ENCODE peak calls at places on chromosomes 13 and 19, in eight cellular contexts. M, X, U, I, N, E, A and J are unnamed samples.

GRCh38 chr19:3372413-3372812 is 6.0 kb downstream of the NFIC start:
- DNase-seq in M (no peak), X (no peak), I (no peak), A (no peak), N (no peak), U (no peak), E (no peak), J (no peak)

GRCh38 chr13:70253411-70253810 is 145.2 kb upstream of the KLHL1 start:
- DNase-seq in E (no peak), M (no peak), I (no peak), A (no peak), N (no peak), X (no peak), U (no peak), J (no peak)

GRCh38 chr13:94369862-94370491 is 109.5 kb downstream of the DCT start:
- DNase-seq in N (no peak), E (no peak), X (no peak), M (peak; percentile 71), U (no peak), A (no peak), I (no peak), J (peak; percentile 18)

GRCh38 chr19:13031917-13032623 is 36.8 kb downstream of the NFIX start:
- DNase-seq in E (peak; percentile 60), X (peak; percentile 43), I (no peak), N (peak; percentile 46), A (peak; percentile 62), M (peak; percentile 32), U (no peak), J (no peak)

GRCh38 chr13:95254341-95254740 is 46.9 kb downstream of the ABCC4 start:
- DNase-seq in X (no peak), N (no peak), E (no peak), A (no peak), U (no peak), M (no peak), I (no peak), J (no peak)

GRCh38 chr13:98976941-98977340 is 923 bp downstream of the DOCK9 start:
- DNase-seq in E (no peak), I (no peak), A (peak; percentile 54), M (peak; percentile 45), N (no peak), U (no peak), X (peak; percentile 41), J (peak; percentile 23)

GRCh38 chr13:91056746-91057145 is 290.7 kb upstream of the MIR17HG start:
- DNase-seq in U (peak; percentile 57), I (no peak), E (no peak), M (no peak), X (no peak), N (no peak), A (no peak), J (no peak)

GRCh38 chr19:4066176-4066606 is 508 bp downstream of the ZBTB7A start:
- DNase-seq in I (peak; percentile 85), A (no peak), E (peak; percentile 67), M (no peak), N (no peak), X (no peak), U (no peak), J (no peak)

GRCh38 chr19:10365518-10365917 is 14.9 kb downstream of the TYK2 start:
- DNase-seq in M (no peak), N (no peak), U (no peak), E (no peak), A (no peak), X (no peak), I (no peak), J (no peak)

GRCh38 chr19:38699027-38699346 is 45.3 kb downstream of the CAPN12 start:
- DNase-seq in U (no peak), N (no peak), A (no peak), X (no peak), E (no peak), I (no peak), M (no peak), J (no peak)

GRCh38 chr19:14404322-14404721 is 14.8 kb downstream of the DDX39A start:
- DNase-seq in A (no peak), M (no peak), U (no peak), I (no peak), E (no peak), N (no peak), X (no peak), J (no peak)

GRCh38 chr19:44741841-44742352 is 6.6 kb upstream of the BCL3 start:
- DNase-seq in M (peak; percentile 100), I (peak; percentile 98), N (peak; percentile 98), E (peak; percentile 98), X (peak; percentile 98), A (peak; percentile 100), U (no peak), J (peak; percentile 100)

GRCh38 chr19:30393046-30393445 is 20.9 kb downstream of the ZNF536 start:
- DNase-seq in M (no peak), U (no peak), I (no peak), E (no peak), X (no peak), A (peak; percentile 61), N (no peak), J (no peak)

GRCh38 chr13:97018029-97018819 is 23.9 kb upstream of the OXGR1 start:
- DNase-seq in M (peak; percentile 75), A (peak; percentile 58), X (peak; percentile 69), E (no peak), N (peak; percentile 41), I (no peak), U (no peak), J (peak; percentile 65)

GRCh38 chr13:89943139-89943538 is 1404.3 kb upstream of the MIR17HG start:
- DNase-seq in A (no peak), X (no peak), M (no peak), U (no peak), E (no peak), N (no peak), I (no peak), J (no peak)

GRCh38 chr19:41323023-41323422 is 13.1 kb downstream of the CCDC97 start:
- DNase-seq in X (peak; percentile 79), M (peak; percentile 79), E (peak; percentile 58), I (peak; percentile 84), A (peak; percentile 64), U (no peak), N (no peak), J (peak; percentile 96)

GRCh38 chr13:30027569-30028455 is 177.4 kb upstream of the UBL3 start:
- DNase-seq in X (peak; percentile 75), M (no peak), A (no peak), N (no peak), I (no peak), U (no peak), E (no peak), J (no peak)

GRCh38 chr13:44108345-44108858 is 228.7 kb downstream of the LACC1 start:
- DNase-seq in A (no peak), M (no peak), I (no peak), U (no peak), N (no peak), X (no peak), E (no peak), J (no peak)

DNA sequence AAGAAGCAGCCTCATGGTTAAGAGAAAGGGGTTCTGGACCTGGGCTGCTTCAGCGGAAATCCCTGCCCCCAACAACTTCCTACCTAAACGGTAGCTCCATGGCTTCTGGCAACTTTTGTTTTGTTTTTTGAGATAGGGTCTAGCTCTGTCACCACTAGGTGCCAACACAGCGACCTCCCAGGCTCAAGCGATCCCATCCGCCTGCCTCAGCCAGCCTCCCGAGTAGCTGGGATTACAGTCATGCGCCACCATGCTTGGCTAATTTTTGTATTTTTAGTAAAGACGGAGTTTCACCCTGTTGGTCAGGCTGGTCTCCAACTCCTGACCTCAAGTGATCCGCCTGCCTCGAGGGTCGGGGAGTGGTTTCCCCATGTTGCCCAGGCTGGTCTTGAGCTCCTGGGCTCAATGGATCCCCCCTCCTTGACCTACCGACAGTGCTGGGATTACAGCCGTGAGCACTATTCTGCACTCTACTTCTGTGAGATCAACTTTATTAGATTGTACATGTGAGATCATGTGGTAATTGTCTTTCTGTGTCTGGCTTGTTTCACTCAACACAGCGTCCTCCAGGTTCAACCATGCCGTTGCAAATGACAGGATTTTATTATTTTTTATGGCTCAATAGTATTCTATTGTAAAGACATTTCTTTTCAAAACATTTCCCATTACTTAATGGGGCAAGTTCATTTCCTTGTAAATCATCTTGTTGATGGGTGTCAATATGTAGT is 1.3 kb upstream of the OBI1 start:
- DNase-seq in M (no peak), E (no peak), N (peak; percentile 7), I (no peak), X (no peak), A (peak; percentile 3), U (no peak), J (peak; percentile 8)
- H3K4me3 ChIP-seq in M (peak overlapping the region; percentile 89), E (peak overlapping the region; percentile 79), N (peak overlapping the region; percentile 86), I (peak overlapping the region; percentile 93), X (peak overlapping the region; percentile 91), A (peak overlapping the region; percentile 93), U (peak overlapping the region; percentile 76), J (peak overlapping the region; percentile 99)

GRCh38 chr13:109998808-109999528 is 212.6 kb upstream of the IRS2 start:
- DNase-seq in I (no peak), A (peak; percentile 68), N (no peak), U (no peak), X (peak; percentile 73), E (no peak), M (peak; percentile 71), J (peak; percentile 84)
- TF ChIP-seq CTCF in I (no peak), A (no peak), N (no peak), U (no peak), X (peak; percentile 5), E (no peak), M (no peak), J (no peak)

GRCh38 chr13:112103971-112104872 is 37.3 kb downstream of the SOX1 start:
- DNase-seq in E (no peak), A (no peak), I (no peak), M (no peak), X (no peak), N (no peak), U (no peak), J (no peak)
- H3K4me3 ChIP-seq in E (no peak overlapping the region), A (no peak overlapping the region), I (no peak overlapping the region), M (no peak overlapping the region), X (no peak overlapping the region), N (no peak overlapping the region), U (no peak overlapping the region), J (no peak overlapping the region)

DNA sequence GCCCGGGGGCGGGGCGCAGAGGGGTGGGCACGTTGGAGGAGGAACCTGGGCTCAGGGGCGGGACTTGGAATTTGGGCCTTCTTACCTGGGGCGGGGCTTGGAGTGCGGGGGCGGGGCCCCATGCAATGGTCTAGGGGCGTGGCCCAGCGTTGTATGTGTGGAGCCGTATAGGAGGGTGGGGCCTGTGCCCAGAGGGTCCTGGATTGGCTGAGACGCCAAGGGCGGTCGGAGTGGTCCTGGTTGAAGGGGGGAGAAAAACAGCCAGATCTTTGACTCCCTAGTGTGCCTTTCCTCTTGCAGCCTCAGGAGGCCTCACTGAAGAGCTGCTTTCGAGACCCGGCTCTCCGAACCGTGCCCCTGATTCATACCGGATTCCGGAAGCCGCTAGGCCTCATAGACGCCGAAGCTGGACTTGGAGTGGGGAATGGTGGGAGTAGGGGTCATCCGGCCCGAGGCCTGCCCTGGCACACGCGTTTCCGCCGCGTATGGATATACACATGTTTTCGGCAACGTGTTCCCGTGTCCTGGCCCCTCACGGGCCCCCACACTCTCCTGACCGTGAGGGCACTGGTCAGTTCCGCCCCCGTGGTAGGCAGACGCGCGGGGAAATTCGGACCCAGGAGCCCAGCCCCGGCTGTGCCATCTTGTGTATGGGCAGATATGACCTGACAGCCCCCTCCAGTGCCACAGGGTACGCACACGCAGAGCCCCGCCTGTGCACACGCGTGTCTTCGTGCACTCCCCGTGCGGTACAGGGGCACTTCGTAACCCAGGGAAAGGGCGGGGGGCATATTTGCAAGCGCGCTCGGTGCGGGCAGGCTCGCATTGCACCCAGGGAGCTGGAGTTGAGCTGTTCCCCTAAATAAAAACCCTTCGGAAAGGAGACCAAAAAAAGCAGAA is 661 bp upstream of the PRR12 start:
- DNase-seq in X (peak; percentile 97), M (peak; percentile 98), U (peak; percentile 91), N (peak; percentile 90), E (peak; percentile 94), A (peak; percentile 96), I (peak; percentile 93), J (peak; percentile 95)
- TF ChIP-seq CTCF in X (peak; percentile 12), M (no peak), U (peak; percentile 2), N (peak; percentile 29), E (no peak), A (no peak), I (no peak), J (no peak)